ENCODE peak calls at places on chromosomes 1 and 21, in seven cellular contexts. A is fibroblast of the aortic adventitia, X is left colon, W is HTR-8/SVneo, L is progenitor cell of endocrine pancreas, I is Caki2, P is COLO829. Y is an unnamed sample.

GRCh38 chr1:55828031-55828430 is 612.9 kb upstream of the USP24 start:
- DNase-seq in W (no peak), P (no peak), L (no peak), X (no peak), A (no peak), I (no peak), Y (no peak)

GRCh38 chr1:244964112-244964971 is 100.0 kb upstream of the HNRNPU start:
- DNase-seq in L (no peak), P (peak), W (peak), I (peak), X (peak), A (peak), Y (no peak)

GRCh38 chr1:24409535-24409934 is 4.0 kb downstream of the STPG1 start:
- DNase-seq in X (no peak), I (no peak), A (peak), L (no peak), W (no peak), P (no peak), Y (peak)

GRCh38 chr1:89725016-89725380 is 92.1 kb downstream of the LRRC8C start:
- DNase-seq in A (peak), W (no peak), L (no peak), I (no peak), X (peak), P (no peak), Y (no peak)

GRCh38 chr1:27135920-27136551 is 18.9 kb downstream of the SLC9A1 start:
- DNase-seq in I (no peak), L (no peak), A (peak), P (no peak), W (no peak), X (no peak), Y (no peak)

GRCh38 chr1:12539705-12540579 is 78.1 kb downstream of the DHRS3 start:
- DNase-seq in X (peak), A (peak), W (peak), I (peak), L (peak), P (no peak), Y (no peak)

GRCh38 chr1:32374193-32374592 is 11.9 kb downstream of the TSSK3 start:
- DNase-seq in L (no peak), A (no peak), X (no peak), W (no peak), P (no peak), I (no peak), Y (no peak)

GRCh38 chr1:185769136-185769535 is 34.9 kb downstream of the HMCN1 start:
- DNase-seq in W (no peak), L (no peak), A (no peak), X (no peak), P (no peak), I (no peak), Y (no peak)

GRCh38 chr1:247335871-247336270 is 4.2 kb upstream of the ZNF496 start:
- DNase-seq in L (no peak), P (no peak), I (no peak), A (peak), W (no peak), X (no peak), Y (no peak)

GRCh38 chr21:18549214-18549905 is 145.8 kb upstream of the TMPRSS15 start:
- DNase-seq in P (no peak), I (no peak), X (no peak), A (no peak), L (no peak), W (peak), Y (no peak)

GRCh38 chr21:39134288-39134810 is 48.9 kb downstream of the PSMG1 start:
- DNase-seq in W (no peak), I (no peak), X (no peak), L (no peak), A (no peak), P (no peak), Y (no peak)

GRCh38 chr1:77655431-77655974 is 27.0 kb downstream of the ZZZ3 start:
- DNase-seq in L (no peak), X (no peak), A (no peak), P (no peak), W (no peak), I (no peak), Y (peak)

GRCh38 chr1:165444897-165445370 is at the start of gene RXRG:
- DNase-seq in I (no peak), X (peak), A (peak), P (peak), W (no peak), L (peak), Y (no peak)

GRCh38 chr1:89566761-89567174 is 42.1 kb downstream of the LRRC8B start:
- DNase-seq in W (no peak), L (no peak), P (no peak), A (no peak), X (peak), I (no peak), Y (no peak)

GRCh38 chr1:32897082-32898049 is 3.8 kb downstream of the TMEM54 start:
- DNase-seq in I (no peak), P (no peak), A (no peak), X (no peak), L (no peak), W (no peak), Y (no peak)

GRCh38 chr1:25529518-25530347 is 13.7 kb upstream of the LDLRAP1 start:
- DNase-seq in I (no peak), A (no peak), W (no peak), X (no peak), P (no peak), L (no peak), Y (no peak)

GRCh38 chr1:241888232-241888631 is 40.2 kb downstream of the EXO1 start:
- DNase-seq in I (peak), P (no peak), X (no peak), A (peak), L (no peak), W (peak), Y (no peak)

GRCh38 chr21:34949045-34949444 is 100.1 kb downstream of the RUNX1 start:
- DNase-seq in X (no peak), L (no peak), I (no peak), P (no peak), W (no peak), A (no peak), Y (no peak)

GRCh38 chr1:56139786-56140185 is 439.6 kb downstream of the PLPP3 start:
- DNase-seq in A (no peak), W (no peak), L (no peak), X (no peak), I (no peak), P (no peak), Y (no peak)

GRCh38 chr1:220013497-220013896 is 32.8 kb downstream of the EPRS1 start:
- DNase-seq in P (no peak), X (no peak), I (no peak), L (no peak), W (no peak), A (peak), Y (no peak)

GRCh38 chr1:221887091-221887746 is 145.3 kb upstream of the DUSP10 start:
- DNase-seq in P (peak), L (no peak), A (peak), I (peak), X (peak), W (peak), Y (peak)

GRCh38 chr1:247415423-247416361 is at the start of gene NLRP3:
- DNase-seq in A (peak), P (no peak), L (no peak), I (no peak), X (peak), W (peak), Y (no peak)

GRCh38 chr1:151013518-151013917 is 5.3 kb downstream of the PRUNE1 start:
- DNase-seq in L (no peak), P (no peak), X (no peak), I (peak), A (peak), W (no peak), Y (no peak)

GRCh38 chr1:159936284-159936904 is 9.0 kb downstream of the IGSF9 start:
- DNase-seq in I (peak), L (peak), W (peak), A (peak), P (peak), X (peak), Y (peak)

GRCh38 chr1:208535518-208535917 is 291.3 kb upstream of the PLXNA2 start:
- DNase-seq in A (no peak), I (no peak), X (no peak), P (no peak), L (no peak), W (no peak), Y (no peak)

GRCh38 chr1:7520496-7520895 is 250.6 kb upstream of the VAMP3 start:
- DNase-seq in L (no peak), I (no peak), X (no peak), W (no peak), A (no peak), P (no peak), Y (no peak)

GRCh38 chr1:84773195-84773594 is 82.9 kb upstream of the SSX2IP start:
- DNase-seq in A (no peak), X (no peak), I (no peak), P (no peak), W (no peak), L (no peak), Y (no peak)

Y was measured in A549.